ENCODE peak calls at places on chromosomes 12 and 14, in seven cellular contexts. One of them, this sample, is unnamed.

GRCh38 chr14:93301821-93302447 is 30.9 kb downstream of the BTBD7 start:
- DNase-seq in dorsolateral prefrontal cortex: no peak
- DNase-seq in fibroblast of the aortic adventitia: no peak
- DNase-seq in sigmoid colon: no peak
- DNase-seq in stimulated activated CD4-positive, alpha-beta T cell treated with anti-CD3 and anti-CD28 coated beads, Interleukin-12 subunit alpha, Interleukin-12 subunit beta, amount 100 ng/mL, for 24 hours: no peak
- DNase-seq in AML-193: no peak
- DNase-seq in CD8-positive, alpha-beta memory T cell: no peak
- DNase-seq in this sample: no peak

GRCh38 chr12:6058481-6059161 is 65.8 kb downstream of the VWF start:
- DNase-seq in dorsolateral prefrontal cortex: no peak
- DNase-seq in fibroblast of the aortic adventitia: no peak
- DNase-seq in sigmoid colon: no peak
- DNase-seq in stimulated activated CD4-positive, alpha-beta T cell treated with anti-CD3 and anti-CD28 coated beads, Interleukin-12 subunit alpha, Interleukin-12 subunit beta, amount 100 ng/mL, for 24 hours: no peak
- DNase-seq in AML-193: no peak
- DNase-seq in CD8-positive, alpha-beta memory T cell: no peak
- DNase-seq in this sample: no peak

GRCh38 chr12:79381246-79382208 is 309.2 kb downstream of the PAWR start:
- DNase-seq in dorsolateral prefrontal cortex: no peak
- DNase-seq in fibroblast of the aortic adventitia: no peak
- DNase-seq in sigmoid colon: no peak
- DNase-seq in stimulated activated CD4-positive, alpha-beta T cell treated with anti-CD3 and anti-CD28 coated beads, Interleukin-12 subunit alpha, Interleukin-12 subunit beta, amount 100 ng/mL, for 24 hours: no peak
- DNase-seq in AML-193: no peak
- DNase-seq in CD8-positive, alpha-beta memory T cell: no peak
- DNase-seq in this sample: no peak

GRCh38 chr12:130098301-130099005 is 63.8 kb upstream of the FZD10 start:
- DNase-seq in dorsolateral prefrontal cortex: no peak
- DNase-seq in fibroblast of the aortic adventitia: no peak
- DNase-seq in sigmoid colon: no peak
- DNase-seq in stimulated activated CD4-positive, alpha-beta T cell treated with anti-CD3 and anti-CD28 coated beads, Interleukin-12 subunit alpha, Interleukin-12 subunit beta, amount 100 ng/mL, for 24 hours: no peak
- DNase-seq in AML-193: no peak
- DNase-seq in CD8-positive, alpha-beta memory T cell: no peak
- DNase-seq in this sample: no peak

GRCh38 chr12:57744777-57745484 is at the start of gene TSPAN31:
- DNase-seq in dorsolateral prefrontal cortex: peak; percentile 98
- DNase-seq in fibroblast of the aortic adventitia: peak; percentile 99
- DNase-seq in sigmoid colon: peak; percentile 99
- DNase-seq in stimulated activated CD4-positive, alpha-beta T cell treated with anti-CD3 and anti-CD28 coated beads, Interleukin-12 subunit alpha, Interleukin-12 subunit beta, amount 100 ng/mL, for 24 hours: peak; percentile 94
- DNase-seq in AML-193: peak; percentile 97
- DNase-seq in CD8-positive, alpha-beta memory T cell: peak; percentile 92
- DNase-seq in this sample: peak; percentile 88

GRCh38 chr12:15996254-15996653 is 85.1 kb downstream of the DERA start:
- DNase-seq in dorsolateral prefrontal cortex: no peak
- DNase-seq in fibroblast of the aortic adventitia: peak; percentile 47
- DNase-seq in sigmoid colon: no peak
- DNase-seq in stimulated activated CD4-positive, alpha-beta T cell treated with anti-CD3 and anti-CD28 coated beads, Interleukin-12 subunit alpha, Interleukin-12 subunit beta, amount 100 ng/mL, for 24 hours: no peak
- DNase-seq in AML-193: peak; percentile 16
- DNase-seq in CD8-positive, alpha-beta memory T cell: no peak
- DNase-seq in this sample: no peak

GRCh38 chr12:47079894-47080724 is at the start of gene AMIGO2:
- DNase-seq in dorsolateral prefrontal cortex: peak; percentile 47
- DNase-seq in fibroblast of the aortic adventitia: peak; percentile 73
- DNase-seq in sigmoid colon: peak; percentile 83
- DNase-seq in stimulated activated CD4-positive, alpha-beta T cell treated with anti-CD3 and anti-CD28 coated beads, Interleukin-12 subunit alpha, Interleukin-12 subunit beta, amount 100 ng/mL, for 24 hours: peak; percentile 20
- DNase-seq in AML-193: no peak
- DNase-seq in CD8-positive, alpha-beta memory T cell: peak; percentile 23
- DNase-seq in this sample: peak; percentile 27

GRCh38 chr14:54691525-54692260 is 124.8 kb downstream of the SAMD4A start:
- DNase-seq in dorsolateral prefrontal cortex: peak; percentile 84
- DNase-seq in fibroblast of the aortic adventitia: peak; percentile 78
- DNase-seq in sigmoid colon: peak; percentile 92
- DNase-seq in stimulated activated CD4-positive, alpha-beta T cell treated with anti-CD3 and anti-CD28 coated beads, Interleukin-12 subunit alpha, Interleukin-12 subunit beta, amount 100 ng/mL, for 24 hours: peak; percentile 50
- DNase-seq in AML-193: peak; percentile 14
- DNase-seq in CD8-positive, alpha-beta memory T cell: peak; percentile 19
- DNase-seq in this sample: no peak

GRCh38 chr14:92209141-92209540 is 87.4 kb downstream of the CPSF2 start:
- DNase-seq in dorsolateral prefrontal cortex: no peak
- DNase-seq in fibroblast of the aortic adventitia: no peak
- DNase-seq in sigmoid colon: no peak
- DNase-seq in stimulated activated CD4-positive, alpha-beta T cell treated with anti-CD3 and anti-CD28 coated beads, Interleukin-12 subunit alpha, Interleukin-12 subunit beta, amount 100 ng/mL, for 24 hours: no peak
- DNase-seq in AML-193: no peak
- DNase-seq in CD8-positive, alpha-beta memory T cell: no peak
- DNase-seq in this sample: no peak

GRCh38 chr12:5043589-5044419 is at the start of gene KCNA5:
- DNase-seq in dorsolateral prefrontal cortex: peak; percentile 62
- DNase-seq in fibroblast of the aortic adventitia: no peak
- DNase-seq in sigmoid colon: peak; percentile 77
- DNase-seq in stimulated activated CD4-positive, alpha-beta T cell treated with anti-CD3 and anti-CD28 coated beads, Interleukin-12 subunit alpha, Interleukin-12 subunit beta, amount 100 ng/mL, for 24 hours: no peak
- DNase-seq in AML-193: no peak
- DNase-seq in CD8-positive, alpha-beta memory T cell: no peak
- DNase-seq in this sample: no peak

GRCh38 chr12:113196996-113197395 is 11.5 kb downstream of the RITA1 start:
- DNase-seq in dorsolateral prefrontal cortex: no peak
- DNase-seq in fibroblast of the aortic adventitia: peak; percentile 88
- DNase-seq in sigmoid colon: peak; percentile 84
- DNase-seq in stimulated activated CD4-positive, alpha-beta T cell treated with anti-CD3 and anti-CD28 coated beads, Interleukin-12 subunit alpha, Interleukin-12 subunit beta, amount 100 ng/mL, for 24 hours: peak; percentile 40
- DNase-seq in AML-193: peak; percentile 72
- DNase-seq in CD8-positive, alpha-beta memory T cell: peak; percentile 20
- DNase-seq in this sample: peak; percentile 6

GRCh38 chr12:126608607-126609175 is 1543.5 kb downstream of the AACS start:
- DNase-seq in dorsolateral prefrontal cortex: no peak
- DNase-seq in fibroblast of the aortic adventitia: peak; percentile 64
- DNase-seq in sigmoid colon: no peak
- DNase-seq in stimulated activated CD4-positive, alpha-beta T cell treated with anti-CD3 and anti-CD28 coated beads, Interleukin-12 subunit alpha, Interleukin-12 subunit beta, amount 100 ng/mL, for 24 hours: no peak
- DNase-seq in AML-193: no peak
- DNase-seq in CD8-positive, alpha-beta memory T cell: no peak
- DNase-seq in this sample: no peak

GRCh38 chr12:1808036-1808797 is 12.1 kb upstream of the LRTM2 start:
- DNase-seq in dorsolateral prefrontal cortex: peak; percentile 31
- DNase-seq in fibroblast of the aortic adventitia: no peak
- DNase-seq in sigmoid colon: no peak
- DNase-seq in stimulated activated CD4-positive, alpha-beta T cell treated with anti-CD3 and anti-CD28 coated beads, Interleukin-12 subunit alpha, Interleukin-12 subunit beta, amount 100 ng/mL, for 24 hours: no peak
- DNase-seq in AML-193: no peak
- DNase-seq in CD8-positive, alpha-beta memory T cell: no peak
- DNase-seq in this sample: no peak

GRCh38 chr12:45204757-45205156 is 11.1 kb upstream of the ANO6 start:
- DNase-seq in dorsolateral prefrontal cortex: no peak
- DNase-seq in fibroblast of the aortic adventitia: no peak
- DNase-seq in sigmoid colon: no peak
- DNase-seq in stimulated activated CD4-positive, alpha-beta T cell treated with anti-CD3 and anti-CD28 coated beads, Interleukin-12 subunit alpha, Interleukin-12 subunit beta, amount 100 ng/mL, for 24 hours: no peak
- DNase-seq in AML-193: peak; percentile 47
- DNase-seq in CD8-positive, alpha-beta memory T cell: no peak
- DNase-seq in this sample: no peak

GRCh38 chr12:128969480-128970055 is 116.3 kb downstream of the GLT1D1 start:
- DNase-seq in dorsolateral prefrontal cortex: peak; percentile 86
- DNase-seq in fibroblast of the aortic adventitia: no peak
- DNase-seq in sigmoid colon: no peak
- DNase-seq in stimulated activated CD4-positive, alpha-beta T cell treated with anti-CD3 and anti-CD28 coated beads, Interleukin-12 subunit alpha, Interleukin-12 subunit beta, amount 100 ng/mL, for 24 hours: no peak
- DNase-seq in AML-193: no peak
- DNase-seq in CD8-positive, alpha-beta memory T cell: no peak
- DNase-seq in this sample: no peak

GRCh38 chr12:810635-811415 is 58.4 kb downstream of the WNK1 start:
- DNase-seq in dorsolateral prefrontal cortex: no peak
- DNase-seq in fibroblast of the aortic adventitia: no peak
- DNase-seq in sigmoid colon: no peak
- DNase-seq in stimulated activated CD4-positive, alpha-beta T cell treated with anti-CD3 and anti-CD28 coated beads, Interleukin-12 subunit alpha, Interleukin-12 subunit beta, amount 100 ng/mL, for 24 hours: peak; percentile 52
- DNase-seq in AML-193: no peak
- DNase-seq in CD8-positive, alpha-beta memory T cell: no peak
- DNase-seq in this sample: no peak

GRCh38 chr14:79581912-79582576 is 629.3 kb downstream of the DIO2 start:
- DNase-seq in dorsolateral prefrontal cortex: no peak
- DNase-seq in fibroblast of the aortic adventitia: no peak
- DNase-seq in sigmoid colon: no peak
- DNase-seq in stimulated activated CD4-positive, alpha-beta T cell treated with anti-CD3 and anti-CD28 coated beads, Interleukin-12 subunit alpha, Interleukin-12 subunit beta, amount 100 ng/mL, for 24 hours: no peak
- DNase-seq in AML-193: no peak
- DNase-seq in CD8-positive, alpha-beta memory T cell: no peak
- DNase-seq in this sample: no peak

GRCh38 chr12:79414252-79414651 is 276.5 kb downstream of the PAWR start:
- DNase-seq in dorsolateral prefrontal cortex: no peak
- DNase-seq in fibroblast of the aortic adventitia: no peak
- DNase-seq in sigmoid colon: no peak
- DNase-seq in stimulated activated CD4-positive, alpha-beta T cell treated with anti-CD3 and anti-CD28 coated beads, Interleukin-12 subunit alpha, Interleukin-12 subunit beta, amount 100 ng/mL, for 24 hours: no peak
- DNase-seq in AML-193: no peak
- DNase-seq in CD8-positive, alpha-beta memory T cell: no peak
- DNase-seq in this sample: no peak

GRCh38 chr14:47917344-47917954 is 242.0 kb upstream of the MDGA2 start:
- DNase-seq in dorsolateral prefrontal cortex: no peak
- DNase-seq in fibroblast of the aortic adventitia: peak; percentile 2
- DNase-seq in sigmoid colon: no peak
- DNase-seq in stimulated activated CD4-positive, alpha-beta T cell treated with anti-CD3 and anti-CD28 coated beads, Interleukin-12 subunit alpha, Interleukin-12 subunit beta, amount 100 ng/mL, for 24 hours: no peak
- DNase-seq in AML-193: no peak
- DNase-seq in CD8-positive, alpha-beta memory T cell: no peak
- DNase-seq in this sample: no peak

GRCh38 chr14:77024171-77024627 is 4.3 kb downstream of the IRF2BPL start:
- DNase-seq in dorsolateral prefrontal cortex: no peak
- DNase-seq in fibroblast of the aortic adventitia: peak; percentile 41
- DNase-seq in sigmoid colon: peak; percentile 78
- DNase-seq in stimulated activated CD4-positive, alpha-beta T cell treated with anti-CD3 and anti-CD28 coated beads, Interleukin-12 subunit alpha, Interleukin-12 subunit beta, amount 100 ng/mL, for 24 hours: peak; percentile 72
- DNase-seq in AML-193: no peak
- DNase-seq in CD8-positive, alpha-beta memory T cell: peak; percentile 23
- DNase-seq in this sample: no peak